ENCODE peak calls at places on chromosomes 11 and 22, in nine cellular contexts. P, J, M, C, G, K, N, F and Z are unnamed samples.

GRCh38 chr22:22995166-22995565 is 75.2 kb upstream of the GNAZ start:
- DNase-seq in P (no peak), J (no peak), M (no peak), C (no peak), G (no peak), K (no peak), N (no peak), F (no peak), Z (no peak)

GRCh38 chr11:19553683-19554333 is 158.8 kb upstream of the NAV2 start:
- DNase-seq in P (peak), J (peak), M (peak), C (peak), G (peak), K (peak), N (peak), F (peak), Z (peak)

GRCh38 chr11:72719144-72719543 is 33.1 kb downstream of the ARAP1 start:
- DNase-seq in P (no peak), J (peak), M (no peak), C (no peak), G (no peak), K (no peak), N (no peak), F (no peak), Z (no peak)

GRCh38 chr11:1557168-1557884 is 14.7 kb downstream of the DUSP8 start:
- DNase-seq in P (no peak), J (no peak), M (peak), C (no peak), G (no peak), K (no peak), N (no peak), F (no peak), Z (no peak)

GRCh38 chr22:37043828-37044538 is 7.6 kb upstream of the KCTD17 start:
- DNase-seq in P (no peak), J (no peak), M (peak), C (no peak), G (peak), K (peak), N (no peak), F (peak), Z (no peak)

GRCh38 chr22:44535362-44536095 is 37.5 kb upstream of the RTL6 start:
- DNase-seq in P (no peak), J (no peak), M (no peak), C (no peak), G (no peak), K (no peak), N (no peak), F (no peak), Z (no peak)

GRCh38 chr11:117171648-117172051 is 6.9 kb upstream of the SIDT2 start:
- DNase-seq in P (no peak), J (no peak), M (no peak), C (no peak), G (no peak), K (no peak), N (no peak), F (no peak), Z (no peak)

GRCh38 chr11:44315947-44316387 is 6.0 kb upstream of the ALX4 start:
- DNase-seq in P (no peak), J (no peak), M (no peak), C (no peak), G (peak), K (peak), N (no peak), F (no peak), Z (no peak)

GRCh38 chr11:35287491-35287890 is 131.9 kb downstream of the SLC1A2 start:
- DNase-seq in P (no peak), J (no peak), M (no peak), C (no peak), G (no peak), K (no peak), N (no peak), F (no peak), Z (no peak)

GRCh38 chr11:72228844-72229231 is 4.3 kb downstream of the INPPL1 start:
- DNase-seq in P (no peak), J (peak), M (no peak), C (no peak), G (no peak), K (no peak), N (no peak), F (no peak), Z (no peak)

GRCh38 chr11:86726118-86726748 is 53.8 kb upstream of the ME3 start:
- DNase-seq in P (no peak), J (no peak), M (no peak), C (no peak), G (no peak), K (no peak), N (no peak), F (no peak), Z (no peak)

GRCh38 chr11:66720223-66720898 is 8.7 kb downstream of the SPTBN2 start:
- DNase-seq in P (no peak), J (no peak), M (peak), C (peak), G (peak), K (peak), N (no peak), F (peak), Z (peak)

GRCh38 chr11:32960553-32961164 is 55.0 kb upstream of the DEPDC7 start:
- DNase-seq in P (no peak), J (no peak), M (no peak), C (peak), G (peak), K (peak), N (no peak), F (peak), Z (no peak)

GRCh38 chr11:76670475-76671235 is at the start of gene LRRC32:
- DNase-seq in P (no peak), J (peak), M (peak), C (peak), G (peak), K (peak), N (peak), F (peak), Z (no peak)

GRCh38 chr11:76807206-76807875 is 24.2 kb downstream of the TSKU start:
- DNase-seq in P (peak), J (peak), M (peak), C (peak), G (peak), K (peak), N (peak), F (peak), Z (peak)

GRCh38 chr22:28116261-28116673 is 197.2 kb upstream of the PITPNB start:
- DNase-seq in P (no peak), J (peak), M (no peak), C (no peak), G (peak), K (no peak), N (no peak), F (no peak), Z (no peak)

GRCh38 chr22:39622881-39623367 is 52.4 kb downstream of the CACNA1I start:
- DNase-seq in P (no peak), J (peak), M (peak), C (peak), G (peak), K (peak), N (peak), F (peak), Z (no peak)

GRCh38 chr22:32591620-32592019 is 117.0 kb downstream of the FBXO7 start:
- DNase-seq in P (no peak), J (no peak), M (no peak), C (no peak), G (no peak), K (no peak), N (no peak), F (no peak), Z (no peak)

GRCh38 chr11:117831661-117832415 is 7.3 kb upstream of the FXYD2 start:
- DNase-seq in P (no peak), J (no peak), M (peak), C (no peak), G (no peak), K (no peak), N (no peak), F (no peak), Z (peak)

GRCh38 chr22:23315341-23315917 is 135.1 kb downstream of the BCR start:
- DNase-seq in P (no peak), J (peak), M (peak), C (peak), G (peak), K (peak), N (peak), F (peak), Z (peak)

GRCh38 chr11:27456802-27457329 is 15.7 kb downstream of the LGR4 start:
- DNase-seq in P (no peak), J (no peak), M (no peak), C (no peak), G (no peak), K (no peak), N (no peak), F (no peak), Z (no peak)

DNA sequence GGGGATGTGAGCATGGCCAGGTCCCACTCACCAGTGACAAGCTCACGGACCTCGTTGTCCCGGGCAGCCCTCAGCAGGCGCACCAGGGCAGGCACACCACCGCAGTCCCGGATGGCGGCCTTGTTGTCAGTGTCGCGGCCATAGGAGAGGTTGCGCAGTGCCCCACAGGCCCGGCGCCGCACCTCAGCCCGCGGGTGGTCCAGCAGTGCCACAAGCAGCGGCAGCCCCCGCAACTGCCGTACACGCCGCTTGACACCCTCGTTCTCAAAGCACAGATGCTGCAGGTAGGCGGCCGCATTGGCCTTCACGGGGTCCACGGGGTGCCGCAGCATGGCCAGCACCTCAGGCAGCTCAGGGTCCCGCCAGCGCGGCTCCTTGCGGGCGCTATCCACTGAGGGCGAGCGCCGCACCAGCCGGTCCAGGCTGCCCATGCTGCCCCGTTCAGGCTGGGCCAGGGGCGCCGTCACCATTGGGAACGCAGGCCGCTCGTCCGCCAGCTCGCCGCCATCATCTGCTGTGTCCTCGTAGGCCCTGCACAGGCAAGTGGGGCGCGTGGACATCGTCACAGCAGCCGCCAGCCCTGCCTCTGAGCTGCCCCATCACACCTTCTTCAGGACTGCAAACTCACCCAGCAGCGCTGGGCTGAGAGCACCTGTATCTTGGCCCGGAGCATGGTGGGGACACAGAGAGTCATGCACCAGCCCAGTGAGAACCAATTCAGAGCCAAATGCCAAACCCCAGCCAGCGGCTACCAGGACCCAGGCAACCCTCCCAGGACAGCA is 36.7 kb downstream of the ARVCF start:
- DNase-seq in P (no peak), J (no peak), M (no peak), C (no peak), G (no peak), K (no peak), N (no peak), F (no peak), Z (no peak)
- H3K27ac ChIP-seq in P (no peak), J (no peak), M (no peak), C (no peak), G (no peak), K (no peak), N (no peak), F (no peak), Z (no peak)

DNA sequence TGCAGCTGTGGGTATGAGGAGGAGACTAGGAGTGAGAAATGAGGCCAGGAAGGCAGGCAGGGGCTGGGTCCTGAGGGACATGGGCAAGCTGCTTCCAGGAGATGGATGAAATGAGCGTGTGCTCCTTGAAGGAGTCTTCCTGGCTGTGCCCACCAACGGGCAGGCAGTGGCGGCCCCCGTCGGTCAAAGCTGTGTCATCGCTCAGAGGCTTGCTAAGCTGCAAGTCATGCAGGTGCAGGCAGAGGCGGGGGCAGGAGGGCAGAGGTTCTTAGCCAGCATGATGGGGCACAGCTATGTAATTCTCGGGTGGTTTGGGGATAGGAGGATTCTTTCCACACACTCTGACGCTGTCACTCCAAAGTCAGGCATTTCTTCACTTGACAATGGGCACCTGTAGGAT is 12.5 kb upstream of the PEX26 start:
- DNase-seq in P (no peak), J (no peak), M (peak), C (no peak), G (peak), K (no peak), N (no peak), F (no peak), Z (no peak)
- H3K27ac ChIP-seq in P (no peak), J (no peak), M (no peak), C (no peak), G (no peak), K (no peak), N (no peak), F (no peak), Z (no peak)

DNA sequence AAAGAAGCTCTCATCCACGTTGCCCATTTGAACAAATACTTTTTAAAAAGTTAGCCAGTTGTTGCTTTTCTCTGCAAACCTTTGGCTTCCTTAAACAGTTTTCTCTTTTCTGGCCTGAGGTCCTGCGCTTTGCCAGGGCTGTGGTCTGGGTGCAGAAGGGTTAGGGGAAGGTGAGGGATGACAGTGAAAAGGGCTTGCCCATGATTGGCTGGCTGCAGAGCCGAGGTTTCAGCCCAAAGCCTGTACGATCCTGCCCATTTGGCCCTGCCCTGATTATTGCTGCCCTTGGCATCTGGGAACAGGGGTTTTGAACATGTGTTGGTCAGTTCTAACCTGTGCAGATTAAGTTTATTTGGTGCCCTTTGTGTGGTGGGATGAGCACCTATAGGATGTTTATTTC is 1.5 kb downstream of the INCENP start:
- DNase-seq in P (no peak), J (no peak), M (no peak), C (no peak), G (no peak), K (no peak), N (no peak), F (no peak), Z (no peak)
- H3K27ac ChIP-seq in P (no peak), J (no peak), M (no peak), C (peak), G (no peak), K (no peak), N (no peak), F (no peak), Z (no peak)

DNA sequence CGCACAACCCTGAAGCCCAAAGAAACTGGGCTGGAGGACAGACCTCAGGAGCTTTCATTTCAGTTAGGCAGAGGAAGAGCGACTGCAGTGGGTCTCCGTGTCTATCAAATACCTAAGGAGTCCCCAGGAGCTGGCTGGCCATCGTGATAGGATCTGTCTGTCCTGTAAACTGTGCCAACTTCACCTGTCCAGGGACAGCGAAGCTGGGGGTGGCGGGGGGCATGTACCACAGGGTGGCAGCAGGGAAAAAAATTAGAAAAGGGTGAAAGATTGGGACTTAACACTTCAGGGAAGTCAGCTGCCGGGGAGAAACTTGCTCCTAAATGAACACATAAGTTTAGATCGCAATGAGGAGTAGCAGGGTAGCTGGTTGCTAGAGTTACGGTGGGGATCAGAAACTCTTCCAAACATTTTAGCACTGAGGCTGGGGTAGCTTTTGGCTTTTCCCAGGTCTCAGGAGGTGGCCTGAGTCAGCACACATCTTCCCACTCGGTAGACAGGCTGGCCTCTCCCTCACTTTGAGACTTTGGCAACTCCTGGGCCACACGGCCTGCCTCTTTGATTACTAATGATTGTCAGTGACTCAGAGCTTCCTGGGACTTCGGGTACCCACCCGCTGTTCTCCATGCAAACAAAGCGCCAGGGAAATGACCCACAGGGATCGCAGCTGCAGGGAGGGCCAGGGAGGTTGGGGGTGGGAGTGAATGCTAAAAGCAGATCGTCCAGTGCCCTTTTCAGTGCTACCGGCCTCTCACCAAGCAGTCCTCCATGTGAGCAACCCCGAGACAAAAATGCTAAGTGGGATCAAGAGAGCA is 2.9 kb upstream of the MTFP1 start:
- DNase-seq in P (peak), J (peak), M (peak), C (peak), G (peak), K (peak), N (peak), F (no peak), Z (no peak)
- H3K27ac ChIP-seq in P (peak), J (peak), M (peak), C (peak), G (peak), K (peak), N (peak), F (peak), Z (peak)

DNA sequence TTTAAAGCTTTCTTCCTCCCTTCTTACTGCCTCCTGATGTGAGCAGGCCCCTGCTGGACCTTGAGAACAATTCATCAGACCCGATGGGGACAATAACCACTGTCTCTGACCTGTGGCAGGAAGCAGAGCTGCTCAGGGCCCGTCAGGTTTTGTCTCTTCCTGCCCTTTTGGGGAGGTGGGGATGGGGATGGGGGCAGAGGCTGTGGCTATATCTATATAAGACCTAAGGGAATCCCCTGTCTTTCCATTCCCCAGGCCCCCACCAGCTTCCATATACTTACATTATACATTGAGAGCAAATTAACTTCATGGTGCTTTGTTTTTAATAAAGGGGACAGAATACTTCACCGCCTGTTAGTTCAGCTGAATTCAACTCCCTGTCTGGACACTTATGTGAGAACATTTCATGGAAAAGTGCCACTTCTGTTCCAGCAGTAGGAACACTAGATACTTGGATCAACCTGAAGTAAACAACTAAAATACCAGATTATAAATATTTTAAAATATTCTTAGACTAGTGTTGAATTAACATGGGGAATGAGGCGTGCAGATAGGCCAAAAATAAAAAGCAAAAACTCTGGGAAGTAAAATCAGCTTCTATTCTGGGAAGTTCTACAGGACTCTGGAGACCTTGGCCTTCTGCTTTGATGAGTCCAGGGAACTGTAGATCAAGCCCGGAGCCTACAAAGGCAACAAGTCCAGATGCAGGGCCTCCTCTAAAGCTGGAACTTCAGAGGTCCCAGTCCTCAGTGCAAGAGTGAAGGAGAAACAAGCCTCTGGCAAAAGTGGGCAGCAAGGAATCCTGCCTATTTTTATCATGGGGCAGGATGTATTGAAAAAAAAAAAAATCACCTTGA is 11.1 kb downstream of the ZP1 start:
- DNase-seq in P (no peak), J (no peak), M (no peak), C (no peak), G (no peak), K (no peak), N (no peak), F (no peak), Z (no peak)
- H3K27ac ChIP-seq in P (no peak), J (no peak), M (no peak), C (no peak), G (no peak), K (no peak), N (no peak), F (no peak), Z (no peak)

GRCh38 chr11:68764746-68765145 is 13.4 kb upstream of the TESMIN start:
- DNase-seq in P (no peak), J (no peak), M (no peak), C (no peak), G (no peak), K (no peak), N (no peak), F (no peak), Z (no peak)

GRCh38 chr11:68763926-68764657 is 12.8 kb upstream of the TESMIN start:
- DNase-seq in P (no peak), J (no peak), M (no peak), C (no peak), G (no peak), K (no peak), N (no peak), F (no peak), Z (no peak)

GRCh38 chr11:68761801-68762200 is 10.5 kb upstream of the TESMIN start:
- DNase-seq in P (no peak), J (no peak), M (no peak), C (no peak), G (no peak), K (no peak), N (no peak), F (no peak), Z (no peak)

GRCh38 chr11:68762481-68762880 is 11.2 kb upstream of the TESMIN start:
- DNase-seq in P (no peak), J (no peak), M (no peak), C (no peak), G (no peak), K (no peak), N (no peak), F (no peak), Z (no peak)

DNA sequence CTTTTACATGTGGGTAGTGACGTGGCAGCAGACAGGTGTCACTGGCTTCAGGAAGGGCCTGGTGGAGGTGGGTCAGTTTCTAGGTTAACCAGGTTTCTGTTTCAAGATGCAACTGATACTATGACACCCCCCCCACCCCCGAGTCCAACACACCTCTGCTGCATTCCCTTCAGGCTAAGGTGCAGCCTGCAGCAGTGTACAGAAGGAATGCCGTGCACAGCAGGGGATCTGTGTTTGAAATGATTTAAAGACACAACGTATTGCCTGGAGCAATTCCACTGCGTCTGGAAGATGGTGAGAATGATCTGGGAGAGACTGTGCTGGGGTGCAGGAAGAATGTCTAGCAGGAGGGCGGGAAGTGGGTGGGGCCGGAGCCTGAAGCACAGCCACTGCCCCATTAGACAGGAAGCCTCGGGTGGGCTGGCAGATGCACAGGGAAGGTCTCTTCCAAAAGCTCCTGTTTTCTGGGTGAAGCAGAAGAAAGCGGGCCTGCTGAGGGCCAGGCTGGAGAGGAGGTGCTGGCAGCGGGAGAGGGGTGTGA is 11.9 kb upstream of the TESMIN start:
- DNase-seq in P (no peak), J (no peak), M (no peak), C (no peak), G (peak), K (no peak), N (no peak), F (no peak), Z (no peak)
- H3K27ac ChIP-seq in P (no peak), J (no peak), M (no peak), C (no peak), G (no peak), K (no peak), N (no peak), F (no peak), Z (no peak)